ENCODE peak calls at places on chromosomes 5 and 9, in four cellular contexts. G, E, Z and N are unnamed samples.

GRCh38 chr5:144162686-144163085 is 7.8 kb downstream of the YIPF5 start:
- DNase-seq in E (no peak), G (no peak), Z (no peak), N (no peak)

GRCh38 chr9:105158898-105159297 is 85.6 kb upstream of the SLC44A1 start:
- DNase-seq in G (no peak), Z (no peak), E (no peak), N (no peak)

GRCh38 chr5:128596071-128596470 is 58.0 kb upstream of the FBN2 start:
- DNase-seq in E (no peak), G (peak; percentile 33), Z (no peak), N (no peak)

GRCh38 chr5:568809-569208 is 43.3 kb upstream of the CEP72 start:
- DNase-seq in E (no peak), G (no peak), Z (no peak), N (no peak)

GRCh38 chr9:87267251-87267679 is 230.4 kb upstream of the DAPK1 start:
- DNase-seq in Z (no peak), E (no peak), G (no peak), N (no peak)

GRCh38 chr5:171318026-171318425 is 9.0 kb downstream of the TLX3 start:
- DNase-seq in E (peak; percentile 69), Z (no peak), G (no peak), N (no peak)

GRCh38 chr9:13485068-13485596 is 205.6 kb upstream of the MPDZ start:
- DNase-seq in E (no peak), Z (no peak), G (no peak), N (no peak)

GRCh38 chr5:103582364-103582763 is 19.8 kb upstream of the NUDT12 start:
- DNase-seq in E (peak; percentile 36), Z (no peak), G (peak; percentile 72), N (no peak)

GRCh38 chr5:151155777-151156731 is 1.5 kb downstream of the ANXA6 start:
- DNase-seq in E (no peak), Z (no peak), G (no peak), N (no peak)

GRCh38 chr9:116377179-116377790 is 223.7 kb downstream of the PAPPA start:
- DNase-seq in G (no peak), E (no peak), Z (no peak), N (no peak)

GRCh38 chr9:93582115-93582514 is 5.7 kb downstream of the PHF2 start:
- DNase-seq in G (peak; percentile 83), Z (no peak), E (no peak), N (no peak)

GRCh38 chr9:69136185-69136584 is 37.9 kb upstream of the TJP2 start:
- DNase-seq in G (no peak), E (no peak), Z (no peak), N (no peak)

GRCh38 chr9:89821081-89821480 is 216.3 kb downstream of the GADD45G start:
- DNase-seq in E (peak; percentile 24), Z (no peak), G (no peak), N (no peak)

GRCh38 chr5:154811653-154812465 is 38.5 kb downstream of the FAXDC2 start:
- DNase-seq in E (peak; percentile 61), Z (peak; percentile 66), G (peak; percentile 25), N (peak; percentile 34)

GRCh38 chr5:142013734-142014495 is 1.1 kb upstream of the GNPDA1 start:
- DNase-seq in E (no peak), G (no peak), Z (no peak), N (no peak)

GRCh38 chr9:135299651-135300345 is 179.8 kb upstream of the PPP1R26 start:
- DNase-seq in G (no peak), E (no peak), Z (no peak), N (no peak)

GRCh38 chr5:83688321-83688720 is 32.3 kb downstream of the HAPLN1 start:
- DNase-seq in Z (no peak), E (no peak), G (no peak), N (no peak)

GRCh38 chr5:61275841-61276240 is 56.2 kb upstream of the ZSWIM6 start:
- DNase-seq in Z (no peak), E (no peak), G (no peak), N (peak; percentile 39)

GRCh38 chr5:167339205-167339604 is 952.2 kb upstream of the WWC1 start:
- DNase-seq in Z (no peak), E (no peak), G (no peak), N (no peak)

GRCh38 chr5:67315082-67315801 is 118.6 kb upstream of the CD180 start:
- DNase-seq in Z (no peak), G (no peak), E (no peak), N (no peak)

GRCh38 chr5:168424506-168425298 is 61.6 kb upstream of the RARS1 start:
- DNase-seq in G (no peak), E (no peak), Z (no peak), N (no peak)

GRCh38 chr9:36485647-36486453 is 85.8 kb upstream of the RNF38 start:
- DNase-seq in E (no peak), Z (no peak), G (no peak), N (no peak)

GRCh38 chr5:163894645-163895044 is 389.2 kb downstream of the MAT2B start:
- DNase-seq in G (no peak), E (no peak), Z (no peak), N (no peak)

GRCh38 chr5:133814152-133814551 is 154.3 kb downstream of the C5orf15 start:
- DNase-seq in Z (no peak), G (no peak), E (no peak), N (no peak)

GRCh38 chr5:37739817-37740261 is 100.0 kb downstream of the GDNF start:
- DNase-seq in G (no peak), E (no peak), Z (no peak), N (no peak)

GRCh38 chr5:132263548-132264261 is 6.2 kb downstream of the PDLIM4 start:
- DNase-seq in G (no peak), Z (no peak), E (no peak), N (no peak)

GRCh38 chr9:109619310-109619709 is 121.2 kb upstream of the PTPN3 start:
- DNase-seq in G (no peak), Z (no peak), E (no peak), N (no peak)

GRCh38 chr5:1314564-1314982 is 19.7 kb upstream of the TERT start:
- DNase-seq in E (no peak), Z (no peak), G (no peak), N (no peak)

GRCh38 chr9:69174645-69175487 is 789 bp downstream of the TJP2 start:
- DNase-seq in Z (no peak), E (peak; percentile 63), G (no peak), N (peak; percentile 78)

GRCh38 chr5:101785090-101785489 is 511.0 kb downstream of the SLCO4C1 start:
- DNase-seq in G (no peak), E (no peak), Z (no peak), N (no peak)

GRCh38 chr9:89387197-89387849 is 69.0 kb downstream of the SECISBP2 start:
- DNase-seq in G (no peak), E (no peak), Z (no peak), N (no peak)

GRCh38 chr9:85431396-85432102 is 310.2 kb downstream of the AGTPBP1 start:
- DNase-seq in E (no peak), Z (no peak), G (peak; percentile 52), N (no peak)

GRCh38 chr9:95147452-95147851 is 170.1 kb downstream of the FANCC start:
- DNase-seq in G (no peak), E (no peak), Z (no peak), N (no peak)

GRCh38 chr5:134133995-134134541 is 19.6 kb downstream of the TCF7 start:
- DNase-seq in E (no peak), G (no peak), Z (peak; percentile 2), N (no peak)

GRCh38 chr5:146516151-146516475 is at the start of gene GPR151:
- DNase-seq in Z (no peak), E (no peak), G (no peak), N (no peak)

GRCh38 chr9:134526798-134527492 is 114.7 kb upstream of the COL5A1 start:
- DNase-seq in E (no peak), Z (no peak), G (no peak), N (no peak)